ENCODE peak calls at places on chromosomes 3 and 15, in five cellular contexts. W is osteocyte, V is AG10803, M is MM.1S, S is IMR-90. K is an unnamed sample.

GRCh38 chr3:146142757-146143156 is 18.2 kb downstream of the PLOD2 start:
- DNase-seq in W (no peak), M (peak; percentile 43), V (peak; percentile 43), S (peak; percentile 80), K (no peak)

GRCh38 chr3:50714953-50715352 is 40.2 kb downstream of the DOCK3 start:
- DNase-seq in V (peak; percentile 23), S (no peak), W (no peak), M (no peak), K (peak; percentile 10)

GRCh38 chr3:162437480-162437879 is 940.9 kb downstream of the OTOL1 start:
- DNase-seq in W (no peak), S (peak; percentile 52), V (peak; percentile 30), M (no peak), K (no peak)

GRCh38 chr3:34382859-34383258 is 584.4 kb downstream of the PDCD6IP start:
- DNase-seq in M (no peak), S (no peak), V (no peak), W (no peak), K (peak; percentile 49)

GRCh38 chr15:57591822-57592367 is at the start of gene MYZAP:
- DNase-seq in V (no peak), M (no peak), S (no peak), W (no peak), K (no peak)

GRCh38 chr3:194731496-194732073 is 45.9 kb downstream of the FAM43A start:
- DNase-seq in S (no peak), M (no peak), W (no peak), V (no peak), K (no peak)

GRCh38 chr3:127791221-127791913 is 30.9 kb downstream of the MGLL start:
- DNase-seq in S (peak; percentile 90), M (peak; percentile 36), W (no peak), V (peak; percentile 58), K (peak; percentile 66)

GRCh38 chr3:129023909-129024308 is 22.8 kb downstream of the EFCC1 start:
- DNase-seq in S (peak; percentile 28), W (no peak), M (no peak), V (no peak), K (no peak)

GRCh38 chr15:68031406-68031805 is 22.7 kb upstream of the PIAS1 start:
- DNase-seq in M (no peak), S (no peak), V (no peak), W (no peak), K (no peak)

GRCh38 chr15:49330166-49330565 is 92.9 kb upstream of the FGF7 start:
- DNase-seq in S (peak; percentile 31), M (no peak), W (no peak), V (peak; percentile 65), K (no peak)

GRCh38 chr3:174725303-174725702 is 133.8 kb upstream of the NAALADL2 start:
- DNase-seq in S (no peak), V (no peak), W (no peak), M (no peak), K (no peak)

GRCh38 chr3:195168009-195168759 is 102.8 kb downstream of the XXYLT1 start:
- DNase-seq in V (no peak), W (no peak), M (no peak), S (no peak), K (peak; percentile 42)

GRCh38 chr3:153146191-153147053 is 15.6 kb upstream of the RAP2B start:
- DNase-seq in M (no peak), S (no peak), V (no peak), W (no peak), K (no peak)

GRCh38 chr15:75836953-75837321 is 6.3 kb upstream of the UBE2Q2 start:
- DNase-seq in V (peak; percentile 84), W (no peak), S (peak; percentile 84), M (peak; percentile 26), K (peak; percentile 76)

GRCh38 chr3:146746190-146746589 is 141.0 kb upstream of the PLSCR5 start:
- DNase-seq in V (peak; percentile 30), S (peak; percentile 23), M (no peak), W (no peak), K (no peak)

GRCh38 chr3:59653405-59654119 is 603.7 kb upstream of the CFAP20DC start:
- DNase-seq in S (no peak), W (no peak), M (no peak), V (peak; percentile 34), K (peak; percentile 33)

GRCh38 chr3:23455084-23455483 is 252.0 kb downstream of the UBE2E2 start:
- DNase-seq in V (peak; percentile 83), M (no peak), W (no peak), S (peak; percentile 89), K (peak; percentile 60)

GRCh38 chr3:197015790-197016705 is 13.6 kb downstream of the MELTF start:
- DNase-seq in V (no peak), M (no peak), S (no peak), W (no peak), K (no peak)

GRCh38 chr3:23735062-23735461 is 70.7 kb upstream of the UBE2E1 start:
- DNase-seq in V (no peak), M (no peak), S (no peak), W (no peak), K (no peak)

GRCh38 chr3:146019508-146019907 is 141.5 kb downstream of the PLOD2 start:
- DNase-seq in M (no peak), V (no peak), W (no peak), S (peak; percentile 8), K (no peak)

GRCh38 chr3:120169407-120169806 is 75.2 kb upstream of the GSK3B start:
- DNase-seq in S (no peak), W (no peak), V (no peak), M (no peak), K (no peak)

GRCh38 chr3:147152476-147152875 is 253.9 kb downstream of the ZIC4 start:
- DNase-seq in W (no peak), V (no peak), M (no peak), S (no peak), K (no peak)

GRCh38 chr3:17686613-17687012 is 55.8 kb downstream of the TBC1D5 start:
- DNase-seq in M (peak; percentile 27), S (no peak), V (peak; percentile 24), W (no peak), K (no peak)
- TF ChIP-seq CTCF in M (peak; percentile 21), S (peak; percentile 15), V (peak; percentile 36), W (peak; percentile 27), K (peak; percentile 57)

GRCh38 chr3:16176391-16177030 is 2.0 kb downstream of the GALNT15 start:
- DNase-seq in S (peak; percentile 33), M (no peak), V (no peak), W (no peak), K (no peak)

GRCh38 chr3:16178628-16178988 is 4.1 kb downstream of the GALNT15 start:
- DNase-seq in W (no peak), V (no peak), S (no peak), M (no peak), K (no peak)

GRCh38 chr3:16179771-16180736 is 5.6 kb downstream of the GALNT15 start:
- DNase-seq in W (no peak), S (peak; percentile 82), M (no peak), V (peak; percentile 86), K (no peak)

GRCh38 chr3:16179261-16179660 is 4.8 kb downstream of the GALNT15 start:
- DNase-seq in W (no peak), V (no peak), M (no peak), S (no peak), K (no peak)

GRCh38 chr3:16177962-16178627 is 3.6 kb downstream of the GALNT15 start:
- DNase-seq in W (peak; percentile 93), S (peak; percentile 86), M (peak; percentile 64), V (peak; percentile 89), K (peak; percentile 74)
- TF ChIP-seq CTCF in W (peak; percentile 98), S (peak; percentile 98), M (peak; percentile 97), V (peak; percentile 93), K (peak; percentile 99)

GRCh38 chr3:126109860-126110235 is 25.9 kb upstream of the SLC41A3 start:
- DNase-seq in S (no peak), M (no peak), W (peak; percentile 80), V (no peak), K (no peak)

GRCh38 chr3:126109146-126109859 is 25.4 kb upstream of the SLC41A3 start:
- DNase-seq in V (no peak), S (no peak), M (no peak), W (peak; percentile 66), K (no peak)

GRCh38 chr3:126107960-126108688 is 24.2 kb upstream of the SLC41A3 start:
- DNase-seq in S (peak; percentile 29), M (no peak), V (no peak), W (peak; percentile 65), K (no peak)

GRCh38 chr3:126107203-126107939 is 23.4 kb upstream of the SLC41A3 start:
- DNase-seq in S (no peak), V (no peak), M (no peak), W (peak; percentile 70), K (no peak)

GRCh38 chr3:126108689-126109075 is 24.8 kb upstream of the SLC41A3 start:
- DNase-seq in V (no peak), W (peak; percentile 49), S (no peak), M (no peak), K (no peak)
- TF ChIP-seq CTCF in V (no peak), W (no peak), S (no peak), M (no peak), K (no peak)

GRCh38 chr15:89320200-89320599 is 14.4 kb downstream of the POLG start:
- DNase-seq in W (no peak), V (no peak), S (no peak), M (no peak), K (no peak)

GRCh38 chr15:89325039-89325803 is 9.4 kb downstream of the POLG start:
- DNase-seq in W (no peak), S (no peak), M (no peak), V (no peak), K (no peak)

GRCh38 chr15:89323825-89324224 is 10.8 kb downstream of the POLG start:
- DNase-seq in M (no peak), V (no peak), S (no peak), W (no peak), K (no peak)

GRCh38 chr15:89322822-89323221 is 11.8 kb downstream of the POLG start:
- DNase-seq in S (no peak), V (no peak), W (no peak), M (no peak), K (no peak)

GRCh38 chr15:89321521-89322410 is 12.9 kb downstream of the POLG start:
- DNase-seq in V (no peak), M (no peak), S (no peak), W (no peak), K (no peak)
- TF ChIP-seq CTCF in V (no peak), M (peak; percentile 10), S (no peak), W (no peak), K (no peak)

GRCh38 chr3:171963546-171963945 is 75.8 kb upstream of the FNDC3B start:
- DNase-seq in V (no peak), S (no peak), M (no peak), W (no peak), K (no peak)

GRCh38 chr3:171967932-171968678 is 71.3 kb upstream of the FNDC3B start:
- DNase-seq in V (peak; percentile 80), W (no peak), M (no peak), S (peak; percentile 85), K (no peak)

GRCh38 chr3:171967137-171967783 is 72.1 kb upstream of the FNDC3B start:
- DNase-seq in M (no peak), V (peak; percentile 95), S (peak; percentile 90), W (no peak), K (no peak)

GRCh38 chr3:171966533-171967136 is 72.7 kb upstream of the FNDC3B start:
- DNase-seq in S (no peak), M (no peak), V (peak; percentile 64), W (no peak), K (no peak)

GRCh38 chr3:171965088-171965712 is 74.2 kb upstream of the FNDC3B start:
- DNase-seq in W (no peak), V (no peak), M (no peak), S (no peak), K (no peak)
- TF ChIP-seq CTCF in W (no peak), V (no peak), M (no peak), S (no peak), K (no peak)

K was measured in foreskin keratinocyte.